ENCODE peak calls at places on chromosomes 5 and 9, in seven cellular contexts. K is stimulated activated CD8-positive, alpha-beta memory T cell treated with anti-CD3 and anti-CD28 coated beads, Interleukin-2, amount 100 ng/mL, for 1 hour; Z is upper lobe of right lung; E is nephron progenitor cell; C is HuH-7; V is Panc1; U is H4. I is an unnamed sample.

GRCh38 chr9:38724749-38725148 is 4.8 kb upstream of the FAM240B start:
- DNase-seq in V (no peak), U (no peak), C (no peak), K (no peak), E (no peak), Z (no peak), I (no peak)

GRCh38 chr9:133257398-133258053 is 17.5 kb downstream of the ABO start:
- DNase-seq in U (no peak), Z (no peak), E (no peak), C (no peak), V (no peak), K (no peak), I (no peak)

GRCh38 chr5:18281947-18282557 is 647.8 kb downstream of the TAF11L14 start:
- DNase-seq in V (peak; percentile 58), Z (no peak), E (no peak), C (peak; percentile 9), U (peak; percentile 84), K (no peak), I (no peak)

GRCh38 chr9:2134391-2134790 is 119.2 kb downstream of the SMARCA2 start:
- DNase-seq in K (no peak), U (no peak), V (no peak), E (no peak), C (no peak), Z (no peak), I (no peak)

GRCh38 chr5:42021119-42021518 is 96.0 kb downstream of the FBXO4 start:
- DNase-seq in K (no peak), U (peak; percentile 7), Z (no peak), C (no peak), V (no peak), E (no peak), I (no peak)

GRCh38 chr9:21681641-21682040 is 120.8 kb upstream of the MTAP start:
- DNase-seq in V (peak; percentile 89), E (no peak), K (no peak), C (no peak), Z (no peak), U (no peak), I (no peak)

GRCh38 chr5:56155085-56155484 is 78.0 kb downstream of the ANKRD55 start:
- DNase-seq in Z (no peak), C (no peak), U (no peak), K (no peak), V (no peak), E (no peak), I (no peak)

GRCh38 chr5:84249918-84250635 is 134.6 kb downstream of the EDIL3 start:
- DNase-seq in E (no peak), Z (no peak), U (peak; percentile 65), C (no peak), V (no peak), K (no peak), I (no peak)

GRCh38 chr9:6605202-6605601 is 40.3 kb downstream of the GLDC start:
- DNase-seq in K (no peak), C (no peak), U (no peak), V (no peak), E (no peak), Z (no peak), I (no peak)

GRCh38 chr5:113070901-113071300 is 94.3 kb downstream of the DCP2 start:
- DNase-seq in U (no peak), K (no peak), E (no peak), Z (no peak), V (no peak), C (no peak), I (no peak)

GRCh38 chr9:92711844-92712243 is 41.9 kb upstream of the IPPK start:
- DNase-seq in Z (no peak), C (no peak), V (no peak), K (no peak), E (no peak), U (no peak), I (no peak)

GRCh38 chr9:93827545-93828330 is 127.4 kb downstream of the BARX1 start:
- DNase-seq in E (peak; percentile 79), V (no peak), C (peak; percentile 94), U (no peak), Z (peak; percentile 78), K (no peak), I (peak; percentile 70)

GRCh38 chr5:137035480-137035878 is 463.6 kb downstream of the SPOCK1 start:
- DNase-seq in E (no peak), C (no peak), V (no peak), U (no peak), K (no peak), Z (no peak), I (no peak)

GRCh38 chr5:14440598-14441401 is 140.8 kb upstream of the OTULINL start:
- DNase-seq in K (no peak), U (no peak), C (no peak), E (peak; percentile 47), Z (no peak), V (no peak), I (no peak)

GRCh38 chr5:134145061-134145757 is 30.7 kb downstream of the TCF7 start:
- DNase-seq in C (no peak), K (no peak), U (peak; percentile 8), E (no peak), Z (peak; percentile 17), V (no peak), I (no peak)

GRCh38 chr9:118643118-118643517 is 726.1 kb downstream of the BRINP1 start:
- DNase-seq in C (no peak), E (peak; percentile 5), U (peak; percentile 74), K (no peak), Z (peak; percentile 70), V (peak; percentile 67), I (peak; percentile 13)

GRCh38 chr5:173235499-173236394 is 741 bp upstream of the NKX2-5 start:
- DNase-seq in U (no peak), C (no peak), E (no peak), V (no peak), Z (no peak), K (no peak), I (no peak)

GRCh38 chr9:81906656-81907055 is 21.6 kb upstream of the SPATA31D4 start:
- DNase-seq in U (no peak), Z (no peak), E (no peak), V (no peak), C (no peak), K (no peak), I (no peak)

GRCh38 chr5:124859027-124859426 is 112.6 kb upstream of the ZNF608 start:
- DNase-seq in U (no peak), C (no peak), E (no peak), V (no peak), K (no peak), Z (no peak), I (no peak)

GRCh38 chr9:98900725-98901124 is 43.0 kb upstream of the COL15A1 start:
- DNase-seq in V (no peak), Z (no peak), K (no peak), C (no peak), U (no peak), E (no peak), I (no peak)

GRCh38 chr5:13234-13633 is 78.7 kb upstream of the PLEKHG4B start:
- DNase-seq in Z (no peak), K (no peak), C (no peak), E (no peak), U (no peak), V (no peak), I (no peak)

GRCh38 chr5:158824167-158824882 is 275.4 kb downstream of the EBF1 start:
- DNase-seq in E (no peak), Z (no peak), C (no peak), K (no peak), V (no peak), U (no peak), I (no peak)

GRCh38 chr9:84570482-84571154 is 98.9 kb upstream of the NTRK2 start:
- DNase-seq in V (no peak), U (no peak), Z (no peak), K (no peak), E (no peak), C (no peak), I (no peak)

GRCh38 chr5:170338933-170339779 is 41.6 kb upstream of the LCP2 start:
- DNase-seq in E (no peak), U (no peak), C (no peak), V (peak; percentile 18), Z (no peak), K (peak; percentile 20), I (no peak)

GRCh38 chr5:132094393-132095076 is 20.9 kb downstream of the CSF2 start:
- DNase-seq in V (peak; percentile 72), U (no peak), C (no peak), E (no peak), K (no peak), Z (no peak), I (no peak)

GRCh38 chr5:172303090-172303995 is 19.8 kb upstream of the UBTD2 start:
- DNase-seq in K (no peak), U (no peak), V (no peak), E (no peak), C (no peak), Z (no peak), I (no peak)

GRCh38 chr9:101706929-101707328 is 31.5 kb downstream of the GRIN3A start:
- DNase-seq in V (no peak), E (no peak), U (no peak), K (no peak), Z (no peak), C (no peak), I (no peak)